ENCODE peak calls at places on chromosomes 6 and 20, in ten cellular contexts. L, J, U, Q, B, R, H, T, Y and A are unnamed samples.
A peak's percentile ranks its signal among the peaks of the same experiment; 100 is the strongest.

GRCh38 chr6:84441456-84441855 is 214.0 kb upstream of the CEP162 start:
- DNase-seq in R (no peak), B (no peak), L (no peak), Q (no peak), T (no peak), H (no peak), J (no peak), U (no peak), Y (no peak), A (no peak)

GRCh38 chr6:131636880-131637792 is at the start of gene ENPP3:
- DNase-seq in J (peak; percentile 12), H (no peak), L (peak; percentile 50), B (no peak), T (no peak), U (no peak), Y (no peak), R (no peak), Q (no peak), A (no peak)

GRCh38 chr6:135179920-135180457 is 1.1 kb upstream of the MYB start:
- DNase-seq in B (no peak), Y (no peak), H (no peak), T (no peak), Q (no peak), R (peak; percentile 4), L (no peak), J (no peak), U (no peak), A (no peak)

GRCh38 chr6:80789912-80790635 is 683.6 kb downstream of the BCKDHB start:
- DNase-seq in Q (no peak), H (peak; percentile 30), L (no peak), Y (no peak), R (no peak), B (no peak), J (no peak), T (no peak), U (no peak), A (no peak)

GRCh38 chr20:56859039-56859750 is 230.1 kb downstream of the TFAP2C start:
- DNase-seq in Y (no peak), R (peak; percentile 81), T (no peak), J (peak; percentile 91), B (no peak), Q (no peak), U (no peak), L (no peak), H (no peak), A (no peak)

GRCh38 chr6:40349092-40349491 is 238.1 kb downstream of the LRFN2 start:
- DNase-seq in U (no peak), L (no peak), T (no peak), B (no peak), J (peak; percentile 66), Y (no peak), Q (no peak), H (no peak), R (no peak), A (no peak)

GRCh38 chr20:59314872-59315500 is 14.6 kb downstream of the EDN3 start:
- DNase-seq in B (no peak), L (no peak), U (no peak), T (no peak), H (no peak), J (peak; percentile 92), R (no peak), Q (no peak), Y (no peak), A (no peak)

GRCh38 chr6:166957805-166958076 is 1.4 kb upstream of the RNASET2 start:
- DNase-seq in J (no peak), Q (no peak), T (no peak), H (no peak), R (no peak), B (no peak), L (peak; percentile 29), Y (no peak), U (no peak), A (no peak)

GRCh38 chr6:121482004-121482693 is 46.7 kb downstream of the GJA1 start:
- DNase-seq in H (peak; percentile 74), T (no peak), B (peak; percentile 23), J (no peak), Y (no peak), L (no peak), R (no peak), Q (no peak), U (no peak), A (no peak)

GRCh38 chr6:38943964-38944363 is 104.6 kb upstream of the GLP1R start:
- DNase-seq in Q (no peak), Y (no peak), R (peak; percentile 13), L (peak; percentile 4), U (no peak), T (no peak), J (no peak), H (no peak), B (no peak), A (no peak)

GRCh38 chr6:138925806-138926205 is 62.2 kb downstream of the REPS1 start:
- DNase-seq in H (no peak), J (no peak), B (no peak), R (no peak), Y (no peak), Q (no peak), L (no peak), T (no peak), U (no peak), A (no peak)

GRCh38 chr6:29517245-29517644 is 29.5 kb upstream of the MAS1L start:
- DNase-seq in U (no peak), L (no peak), Y (no peak), R (no peak), T (no peak), Q (no peak), J (no peak), B (no peak), H (no peak), A (no peak)

GRCh38 chr6:49923826-49924225 is 40.1 kb downstream of the DEFB114 start:
- DNase-seq in B (peak; percentile 20), L (no peak), T (no peak), U (no peak), R (peak; percentile 55), Y (no peak), H (no peak), J (peak; percentile 67), Q (no peak), A (no peak)

GRCh38 chr20:62668441-62669027 is 26.2 kb downstream of the SLCO4A1 start:
- DNase-seq in L (peak; percentile 24), H (peak; percentile 67), T (peak; percentile 65), R (peak; percentile 86), Y (peak; percentile 28), J (peak; percentile 92), B (peak; percentile 50), U (peak; percentile 41), Q (peak; percentile 55), A (peak; percentile 56)

GRCh38 chr20:21291026-21291425 is 12.1 kb upstream of the XRN2 start:
- DNase-seq in R (no peak), L (no peak), T (no peak), Q (no peak), U (no peak), H (no peak), Y (no peak), J (no peak), B (no peak), A (no peak)

GRCh38 chr6:2790588-2790987 is 25.4 kb downstream of the WRNIP1 start:
- DNase-seq in L (no peak), H (peak; percentile 28), U (no peak), Y (no peak), R (peak; percentile 69), J (no peak), T (no peak), Q (no peak), B (no peak), A (no peak)

GRCh38 chr6:73394577-73395354 is at the start of gene DDX43:
- DNase-seq in L (no peak), U (peak; percentile 38), B (peak; percentile 14), T (no peak), R (peak; percentile 82), Q (no peak), H (peak; percentile 26), Y (peak; percentile 18), J (no peak), A (no peak)

GRCh38 chr20:53023717-53024116 is 51.6 kb downstream of the TSHZ2 start:
- DNase-seq in Y (no peak), B (no peak), R (no peak), H (no peak), U (no peak), T (peak; percentile 31), L (no peak), Q (no peak), J (peak; percentile 53), A (no peak)

GRCh38 chr6:20348091-20348490 is 53.6 kb upstream of the E2F3 start:
- DNase-seq in Y (no peak), J (no peak), L (no peak), H (no peak), T (no peak), Q (no peak), R (no peak), U (no peak), B (no peak), A (no peak)

GRCh38 chr20:49580818-49581174 is 12.9 kb upstream of the PTGIS start:
- DNase-seq in H (no peak), L (no peak), Y (no peak), Q (no peak), T (no peak), U (no peak), R (no peak), B (no peak), J (no peak), A (no peak)

GRCh38 chr6:154510144-154510905 is at the start of gene CNKSR3:
- DNase-seq in B (peak; percentile 88), Y (peak; percentile 50), R (peak; percentile 96), U (no peak), J (peak; percentile 99), H (peak; percentile 98), T (peak; percentile 91), Q (peak; percentile 73), L (no peak), A (peak; percentile 75)

GRCh38 chr20:33002087-33002808 is 2.0 kb downstream of the SUN5 start:
- DNase-seq in H (no peak), B (no peak), U (no peak), Q (no peak), T (no peak), J (no peak), Y (no peak), R (no peak), L (no peak), A (no peak)

GRCh38 chr6:158472453-158472852 is 87.4 kb upstream of the TMEM181 start:
- DNase-seq in U (no peak), B (no peak), T (no peak), H (no peak), J (peak; percentile 31), Y (no peak), R (no peak), L (no peak), Q (no peak), A (no peak)

GRCh38 chr6:21953831-21954801 is 342.7 kb downstream of the PRL start:
- DNase-seq in J (peak; percentile 91), H (peak; percentile 63), Q (no peak), U (no peak), Y (no peak), B (peak; percentile 15), T (peak; percentile 66), L (no peak), R (peak; percentile 29), A (no peak)

GRCh38 chr6:139175389-139175788 is 40.5 kb downstream of the HECA start:
- DNase-seq in J (no peak), U (no peak), B (no peak), H (no peak), R (no peak), Q (no peak), L (peak; percentile 68), Y (no peak), T (no peak), A (no peak)